ENCODE peak calls at places on chromosomes 16 and 17, in seven cellular contexts. K is skeletal muscle cell, D is HTR-8/SVneo, Z is hypothalamus, S is heart right ventricle, I is T-helper 17 cell, W is T-helper 2 cell. M is an unnamed sample.

GRCh38 chr17:35799942-35800341 is 4.5 kb upstream of the MMP28 start:
- DNase-seq in W (no peak), I (no peak), Z (peak), D (peak), K (no peak), S (peak), M (peak)

GRCh38 chr17:32488177-32488542 is 1.4 kb downstream of the CDK5R1 start:
- DNase-seq in S (no peak), Z (no peak), I (no peak), W (no peak), K (no peak), D (no peak), M (no peak)

GRCh38 chr17:72467841-72468653 is 347.2 kb downstream of the SOX9 start:
- DNase-seq in S (peak), K (peak), Z (no peak), I (no peak), W (no peak), D (no peak), M (peak)

GRCh38 chr17:16215002-16215272 is 397 bp downstream of the NCOR1 start:
- DNase-seq in Z (no peak), D (peak), K (no peak), I (no peak), W (no peak), S (no peak), M (no peak)

GRCh38 chr16:50505714-50506542 is 42.3 kb upstream of the NKD1 start:
- DNase-seq in W (no peak), Z (no peak), S (no peak), K (no peak), D (no peak), I (no peak), M (no peak)

GRCh38 chr17:65287040-65287439 is 149.9 kb downstream of the RGS9 start:
- DNase-seq in I (no peak), S (no peak), W (no peak), Z (no peak), D (peak), K (peak), M (no peak)

GRCh38 chr16:71943887-71944286 is 48.6 kb downstream of the IST1 start:
- DNase-seq in W (no peak), D (no peak), S (no peak), I (no peak), K (no peak), Z (no peak), M (no peak)

GRCh38 chr16:68760671-68761275 is 23.7 kb downstream of the CDH1 start:
- DNase-seq in Z (peak), W (peak), I (no peak), K (no peak), D (peak), S (no peak), M (no peak)

GRCh38 chr17:41633498-41634197 is 9.3 kb upstream of the KRT17 start:
- DNase-seq in K (no peak), Z (no peak), W (peak), I (no peak), D (no peak), S (no peak), M (no peak)

GRCh38 chr17:42194133-42194899 is at the start of gene GHDC:
- DNase-seq in W (peak), D (peak), S (peak), K (no peak), Z (peak), I (peak), M (peak)

GRCh38 chr16:56871172-56871593 is 6.2 kb downstream of the SLC12A3 start:
- DNase-seq in K (no peak), S (no peak), Z (no peak), W (no peak), I (no peak), D (peak), M (no peak)

GRCh38 chr17:19897108-19897854 is 29.5 kb upstream of the ULK2 start:
- DNase-seq in S (peak), Z (no peak), I (no peak), W (no peak), K (peak), D (no peak), M (peak)

GRCh38 chr17:44541884-44542581 is 15.3 kb upstream of the FZD2 start:
- DNase-seq in D (no peak), Z (no peak), K (no peak), I (no peak), S (no peak), W (no peak), M (no peak)

GRCh38 chr17:50484341-50485155 is 5.9 kb downstream of the RSAD1 start:
- DNase-seq in Z (no peak), W (no peak), I (no peak), D (no peak), S (no peak), K (no peak), M (no peak)

GRCh38 chr17:55458977-55459376 is 37.3 kb upstream of the MMD start:
- DNase-seq in W (no peak), D (peak), K (no peak), Z (no peak), I (no peak), S (no peak), M (no peak)

GRCh38 chr17:27539152-27539551 is 82.9 kb downstream of the KSR1 start:
- DNase-seq in Z (no peak), I (no peak), S (no peak), D (no peak), K (no peak), W (no peak), M (no peak)

GRCh38 chr17:43175213-43176118 is 4.5 kb downstream of the NBR1 start:
- DNase-seq in K (no peak), I (no peak), S (no peak), W (no peak), Z (no peak), D (no peak), M (no peak)

GRCh38 chr16:57736419-57737281 is 1.1 kb downstream of the KATNB1 start:
- DNase-seq in I (peak), K (peak), S (no peak), Z (peak), W (peak), D (peak), M (no peak)

GRCh38 chr16:694863-695354 is 4.7 kb upstream of the WDR24 start:
- DNase-seq in D (no peak), W (no peak), Z (no peak), K (no peak), I (no peak), S (no peak), M (no peak)

GRCh38 chr17:66790476-66791061 is 44.3 kb upstream of the CACNG5 start:
- DNase-seq in S (no peak), Z (no peak), W (no peak), I (no peak), D (no peak), K (no peak), M (no peak)

GRCh38 chr17:78997231-78997741 is 12.3 kb downstream of the CANT1 start:
- DNase-seq in K (no peak), D (no peak), I (no peak), Z (no peak), W (no peak), S (no peak), M (peak)

GRCh38 chr17:76383645-76384221 is 676 bp upstream of the SPHK1 start:
- DNase-seq in D (peak), S (peak), K (no peak), W (peak), I (no peak), Z (peak), M (no peak)

GRCh38 chr16:5326395-5326794 is 228.8 kb upstream of the EEF2KMT start:
- DNase-seq in S (no peak), K (no peak), D (no peak), W (no peak), Z (no peak), I (no peak), M (no peak)

GRCh38 chr17:222172-222571 is 40.7 kb upstream of the DOC2B start:
- DNase-seq in S (no peak), K (no peak), D (no peak), I (no peak), Z (no peak), W (no peak), M (no peak)

GRCh38 chr17:73731733-73732132 is 87.5 kb upstream of the SDK2 start:
- DNase-seq in S (no peak), K (no peak), Z (no peak), I (no peak), D (no peak), W (no peak), M (no peak)

GRCh38 chr17:78538033-78538776 is 39.0 kb downstream of the DNAH17 start:
- DNase-seq in S (no peak), Z (no peak), K (no peak), D (no peak), I (no peak), W (no peak), M (no peak)

GRCh38 chr16:55853114-55853513 is 20.2 kb upstream of the CES1 start:
- DNase-seq in D (no peak), K (no peak), S (no peak), W (no peak), I (no peak), Z (no peak), M (no peak)

M was measured in breast epithelium.